ENCODE peak calls at places on chromosomes 12 and 14, in seven cellular contexts. W is upper lobe of right lung, V is adrenal gland, G is stomach, K is thoracic aorta, F is left lung, U is mammary epithelial cell. A is an unnamed sample. For H3K4me1, the result is how much of the 10 kb centered on the place peaks cover.

GRCh38 chr14:99681101-99681831 is 2.8 kb upstream of the CYP46A1 start:
- DNase-seq in G (no peak), U (no peak), V (no peak), K (no peak), F (no peak), W (no peak), A (no peak)

GRCh38 chr12:94994312-94994711 is 9.2 kb downstream of the NDUFA12 start:
- DNase-seq in U (peak), F (no peak), W (no peak), K (no peak), G (no peak), V (peak), A (no peak)

GRCh38 chr12:109951136-109951535 is 45.0 kb downstream of the GIT2 start:
- DNase-seq in V (peak), U (peak), W (no peak), F (no peak), K (no peak), G (no peak), A (no peak)

GRCh38 chr12:131672941-131673330 is 38.0 kb upstream of the SFSWAP start:
- DNase-seq in K (no peak), G (no peak), V (no peak), U (no peak), W (peak), F (no peak), A (no peak)

GRCh38 chr14:21518725-21519124 is 7.4 kb downstream of the SALL2 start:
- DNase-seq in V (no peak), K (no peak), F (no peak), U (no peak), W (no peak), G (no peak), A (no peak)

GRCh38 chr12:56614627-56615026 is 15.5 kb downstream of the BAZ2A start:
- DNase-seq in K (no peak), V (no peak), U (no peak), F (no peak), W (no peak), G (no peak), A (no peak)

GRCh38 chr12:13000616-13000934 is 510 bp upstream of the HEBP1 start:
- DNase-seq in F (no peak), K (no peak), V (peak), W (peak), U (no peak), G (no peak), A (no peak)

GRCh38 chr14:64510825-64511679 is 6.5 kb downstream of the ZBTB1 start:
- DNase-seq in U (peak), W (no peak), K (peak), F (no peak), V (peak), G (peak), A (peak)

GRCh38 chr12:43104524-43104923 is 447.5 kb downstream of the ADAMTS20 start:
- DNase-seq in U (peak), F (no peak), K (no peak), V (no peak), W (no peak), G (no peak), A (no peak)

GRCh38 chr14:70735043-70735442 is 74.3 kb downstream of the MAP3K9 start:
- DNase-seq in U (no peak), V (no peak), W (no peak), F (no peak), G (no peak), K (no peak), A (no peak)

GRCh38 chr12:54941659-54942058 is 42.9 kb downstream of the TESPA1 start:
- DNase-seq in F (no peak), U (no peak), K (no peak), G (no peak), V (no peak), W (no peak), A (no peak)

GRCh38 chr14:50677527-50678063 is 9.5 kb upstream of the SAV1 start:
- DNase-seq in V (no peak), W (no peak), K (no peak), F (no peak), G (no peak), U (peak), A (no peak)

GRCh38 chr12:48996794-48997718 is 2.1 kb downstream of the DDN start:
- DNase-seq in W (peak), G (peak), F (peak), V (peak), U (no peak), K (no peak), A (peak)

GRCh38 chr14:44701563-44702263 is 194.6 kb upstream of the FSCB start:
- DNase-seq in F (no peak), W (no peak), V (no peak), G (no peak), U (no peak), K (no peak), A (no peak)

GRCh38 chr12:116982721-116983502 is 72.2 kb downstream of the FBXW8 start:
- DNase-seq in G (no peak), F (no peak), V (no peak), W (no peak), U (no peak), K (peak), A (no peak)

GRCh38 chr12:2051700-2052625 is 824 bp upstream of the CACNA1C start:
- DNase-seq in U (no peak), K (no peak), F (no peak), G (no peak), V (no peak), W (no peak), A (no peak)

GRCh38 chr12:65446901-65447300 is 168.4 kb downstream of the MSRB3 start:
- DNase-seq in W (no peak), U (no peak), F (no peak), K (no peak), V (no peak), G (no peak), A (no peak)

GRCh38 chr12:109987615-109988014 is 8.6 kb downstream of the GIT2 start:
- DNase-seq in W (no peak), V (no peak), K (no peak), F (no peak), G (no peak), U (no peak), A (no peak)

GRCh38 chr12:77299001-77299400 is 233.6 kb upstream of the E2F7 start:
- DNase-seq in K (no peak), U (no peak), G (no peak), W (no peak), V (no peak), F (no peak), A (no peak)

GRCh38 chr14:99729991-99730875 is 46.1 kb downstream of the CYP46A1 start:
- DNase-seq in U (no peak), K (no peak), F (peak), V (peak), W (peak), G (peak), A (no peak)

GRCh38 chr12:78185109-78185508 is 354.4 kb downstream of the NAV3 start:
- DNase-seq in V (no peak), F (no peak), K (no peak), U (peak), W (no peak), G (no peak), A (no peak)

GRCh38 chr14:54642950-54643695 is 76.2 kb downstream of the SAMD4A start:
- DNase-seq in W (no peak), V (no peak), K (no peak), U (no peak), F (no peak), G (no peak), A (no peak)

GRCh38 chr12:104049278-104050257 is at the start of gene GLT8D2:
- DNase-seq in F (peak), V (peak), U (peak), G (peak), W (peak), K (no peak), A (peak)

GRCh38 chr12:94971923-94972322 is 31.6 kb downstream of the NDUFA12 start:
- DNase-seq in K (no peak), F (no peak), G (no peak), U (no peak), W (no peak), V (no peak), A (no peak)

GRCh38 chr14:61298834-61299233 is 17.7 kb upstream of the TMEM30B start:
- DNase-seq in U (no peak), W (no peak), G (no peak), V (no peak), K (no peak), F (no peak), A (no peak)

GRCh38 chr14:21070083-21070609 is at the start of gene ARHGEF40:
- DNase-seq in U (no peak), V (peak), K (no peak), G (peak), W (peak), F (peak), A (peak)

GRCh38 chr12:111467092-111467861 is 61.6 kb downstream of the SH2B3 start:
- DNase-seq in U (no peak), V (no peak), G (no peak), W (no peak), K (no peak), F (no peak), A (no peak)

GRCh38 chr14:59629384-59630158 is 53.0 kb upstream of the CCDC175 start:
- DNase-seq in G (no peak), F (no peak), U (no peak), V (no peak), W (no peak), K (no peak), A (no peak)

GRCh38 chr14:89340200-89340667 is 76.8 kb downstream of the FOXN3 start:
- DNase-seq in V (no peak), U (peak), K (no peak), G (no peak), W (no peak), F (no peak), A (no peak)

GRCh38 chr12:110679201-110679600 is 9.7 kb downstream of the HVCN1 start:
- DNase-seq in V (no peak), G (no peak), F (no peak), K (no peak), W (no peak), U (no peak), A (no peak)

GRCh38 chr14:58078068-58078467 is 73.9 kb downstream of the ARMH4 start:
- DNase-seq in G (no peak), U (peak), V (no peak), F (no peak), K (no peak), W (no peak), A (no peak)

GRCh38 chr14:25009891-25010290 is 40.1 kb downstream of the STXBP6 start:
- DNase-seq in K (no peak), U (no peak), W (no peak), V (no peak), F (no peak), G (no peak), A (no peak)

GRCh38 chr12:121578230-121579189 is 2.3 kb downstream of the KDM2B start:
- DNase-seq in K (no peak), W (no peak), U (no peak), G (no peak), F (peak), V (peak), A (no peak)

GRCh38 chr12:46268349-46268616 is 560 bp downstream of the SLC38A1 start:
- DNase-seq in V (no peak), G (no peak), F (peak), K (no peak), W (peak), U (peak), A (no peak)

GRCh38 chr14:104749111-104749649 is 3.8 kb upstream of the SIVA1 start:
- DNase-seq in W (no peak), V (no peak), G (no peak), F (peak), U (peak), K (no peak), A (peak)

GRCh38 chr12:96237465-96238077 is 43.4 kb downstream of the ELK3 start:
- DNase-seq in G (peak), W (no peak), U (peak), K (peak), V (peak), F (no peak), A (no peak)

GRCh38 chr14:58131386-58131785 is 20.6 kb downstream of the ARMH4 start:
- DNase-seq in G (no peak), U (peak), F (no peak), V (no peak), W (no peak), K (no peak), A (no peak)

GRCh38 chr12:32885831-32886230 is 10.7 kb downstream of the PKP2 start:
- DNase-seq in V (no peak), K (no peak), F (no peak), W (no peak), G (no peak), U (no peak), A (no peak)
- H3K4me1 ChIP-seq in V (under half), K (under half), F (under half), W (under half), G (under half), U (under half), A (under half)

DNA sequence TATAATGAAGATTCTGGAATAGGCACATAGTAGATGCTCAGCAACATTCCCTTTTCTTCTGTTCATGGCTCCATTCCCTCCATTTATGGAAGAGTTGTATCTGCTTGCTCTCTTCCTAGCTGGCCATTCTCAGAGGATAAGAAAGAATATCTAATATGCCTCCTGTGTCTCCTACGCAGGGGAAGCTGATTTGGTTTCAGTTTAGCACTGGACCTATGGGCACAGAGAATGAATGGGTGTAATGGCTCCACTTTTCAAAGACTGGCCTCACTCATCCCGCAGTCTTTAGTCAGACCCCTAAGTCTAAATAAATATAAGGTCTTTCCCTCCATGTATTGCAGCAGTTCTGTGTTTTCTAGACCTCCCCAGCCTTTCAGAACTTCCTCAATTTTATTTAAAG is 2.0 kb downstream of the PKP2 start:
- DNase-seq in F (no peak), K (no peak), U (no peak), G (no peak), V (no peak), W (no peak), A (no peak)
- H3K4me1 ChIP-seq in F (under half), K (under half), U (under half), G (half or more), V (under half), W (under half), A (under half)

DNA sequence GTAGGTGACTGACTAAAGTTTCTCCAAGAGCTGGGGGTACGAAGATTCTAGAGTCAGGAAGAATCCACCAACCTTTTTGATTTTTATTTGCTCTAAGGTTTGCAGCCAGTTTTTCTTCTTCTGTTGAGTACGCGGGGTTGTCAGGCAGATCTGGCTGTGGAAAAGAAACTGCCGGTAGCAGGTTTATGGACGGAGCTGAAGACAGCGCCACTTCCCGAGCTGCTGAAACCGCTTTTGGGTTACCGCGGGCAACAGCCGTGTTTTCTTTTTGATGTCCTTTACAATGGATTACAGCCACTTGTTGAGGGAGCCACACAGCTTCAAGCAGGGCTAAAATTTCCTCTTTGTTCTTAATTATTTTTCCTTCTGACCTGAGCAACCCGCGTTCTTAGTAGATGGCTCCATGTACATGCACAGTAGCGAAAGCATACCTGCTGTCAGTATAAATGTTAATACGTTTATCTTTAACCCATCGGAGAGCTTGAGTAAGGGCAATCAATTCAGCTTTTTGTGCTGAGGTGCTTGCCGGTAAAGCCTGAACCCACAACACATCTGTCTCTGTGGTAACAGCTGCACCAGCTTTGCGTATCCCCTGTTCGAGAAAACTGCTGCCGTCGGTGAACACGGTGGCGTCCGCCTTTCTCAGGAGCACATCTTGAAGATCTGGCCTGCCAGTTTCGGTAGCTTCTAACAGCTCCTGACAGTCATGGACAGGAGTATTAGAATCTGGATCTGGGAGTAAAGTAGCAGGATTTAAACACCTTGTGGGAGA is 674.3 kb downstream of the TMEM121 start:
- DNase-seq in G (no peak), K (no peak), W (no peak), F (no peak), V (no peak), U (no peak), A (no peak)
- H3K4me1 ChIP-seq in G (under half), K (under half), W (under half), F (under half), V (under half), U (under half), A (under half)

GRCh38 chr14:66998013-66998412 is 191.2 kb upstream of the GARIN2 start:
- DNase-seq in W (no peak), F (no peak), V (no peak), U (no peak), K (no peak), G (no peak), A (no peak)

GRCh38 chr14:66992776-66993175 is 196.5 kb upstream of the GARIN2 start:
- DNase-seq in V (no peak), U (no peak), W (no peak), K (no peak), G (no peak), F (no peak), A (no peak)

GRCh38 chr14:66993512-66993911 is 195.7 kb upstream of the GARIN2 start:
- DNase-seq in V (no peak), W (no peak), F (no peak), U (no peak), G (no peak), K (no peak), A (no peak)
- H3K4me1 ChIP-seq in V (under half), W (under half), F (under half), U (under half), G (under half), K (under half), A (under half)

GRCh38 chr12:118064608-118065007 is 3.6 kb upstream of the WSB2 start:
- DNase-seq in F (no peak), G (no peak), V (no peak), K (no peak), W (no peak), U (no peak), A (no peak)
- H3K4me1 ChIP-seq in F (under half), G (under half), V (under half), K (under half), W (under half), U (under half), A (under half)

GRCh38 chr12:122886851-122887816 is 8.8 kb downstream of the VPS37B start:
- DNase-seq in K (no peak), U (peak), W (no peak), G (peak), V (no peak), F (no peak), A (no peak)

GRCh38 chr12:122891661-122892525 is 4.0 kb downstream of the VPS37B start:
- DNase-seq in W (no peak), U (peak), V (peak), F (no peak), G (no peak), K (no peak), A (no peak)

GRCh38 chr12:122888232-122888752 is 7.6 kb downstream of the VPS37B start:
- DNase-seq in F (no peak), U (peak), W (peak), G (peak), K (no peak), V (peak), A (no peak)

GRCh38 chr12:122887817-122888212 is 8.1 kb downstream of the VPS37B start:
- DNase-seq in V (no peak), W (no peak), K (no peak), F (no peak), U (no peak), G (no peak), A (no peak)

DNA sequence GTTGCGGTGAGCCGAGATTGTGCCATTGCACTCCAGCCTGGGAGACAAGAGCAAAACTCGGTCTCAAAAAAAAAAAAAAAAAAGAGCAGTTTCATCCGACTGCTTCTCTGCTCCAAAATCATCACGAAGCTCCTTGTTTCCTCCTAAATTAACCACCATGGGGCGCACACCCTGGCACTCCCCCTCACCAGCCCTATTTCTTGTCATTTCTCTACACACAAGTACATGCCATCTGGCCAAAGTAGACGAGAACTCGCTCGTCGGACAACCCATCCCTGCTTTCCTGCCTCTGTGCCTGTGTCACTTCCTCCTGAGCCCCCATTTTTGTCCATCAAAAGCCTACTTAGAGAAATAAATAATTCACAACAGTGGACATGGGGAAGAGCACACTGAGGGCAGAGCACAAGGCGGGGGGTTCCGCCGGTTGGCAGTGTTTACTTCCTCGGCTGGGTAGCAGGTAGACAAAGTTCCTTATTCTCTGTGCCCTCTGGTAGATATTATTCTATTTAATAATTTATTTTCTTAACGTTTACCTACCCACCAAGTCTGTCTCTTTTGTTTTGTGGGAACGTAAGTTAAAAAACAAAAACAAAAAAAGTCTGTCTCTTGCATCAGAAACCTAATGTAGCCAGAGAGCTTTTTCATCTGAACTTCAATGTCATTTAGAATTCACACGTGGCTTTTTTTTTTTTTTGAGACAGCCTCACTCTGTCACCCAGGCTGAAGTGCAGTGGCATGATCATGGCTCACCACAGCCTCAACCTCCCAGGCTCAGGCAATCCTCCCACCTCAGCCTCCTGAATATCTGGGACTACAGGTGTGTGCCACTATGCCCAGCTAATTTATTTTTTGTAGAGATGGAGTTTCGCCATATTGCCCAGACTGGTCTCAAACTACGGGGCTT is 6.0 kb downstream of the VPS37B start:
- DNase-seq in V (no peak), F (no peak), G (no peak), W (no peak), U (no peak), K (no peak), A (no peak)
- H3K4me1 ChIP-seq in V (half or more), F (half or more), G (half or more), W (half or more), U (half or more), K (half or more), A (half or more)